ENCODE peak calls at places on chromosomes 12 and 14, in four cellular contexts. One of them, this sample, is unnamed.

GRCh38 chr12:452667-453210 is 7.0 kb upstream of the B4GALNT3 start:
- DNase-seq in choroid plexus epithelial cell: no peak
- DNase-seq in EL: no peak
- DNase-seq in NCI-H1417 treated with DMSO at 0.1 percent for 48 hours: no peak
- DNase-seq in this sample: peak; percentile 73

GRCh38 chr12:13941258-13942249 is 39.8 kb downstream of the GRIN2B start:
- DNase-seq in choroid plexus epithelial cell: peak; percentile 6
- DNase-seq in EL: peak; percentile 39
- DNase-seq in NCI-H1417 treated with DMSO at 0.1 percent for 48 hours: peak; percentile 77
- DNase-seq in this sample: peak; percentile 41

GRCh38 chr12:1880153-1880845 is 38.2 kb downstream of the CACNA2D4 start:
- DNase-seq in choroid plexus epithelial cell: no peak
- DNase-seq in EL: no peak
- DNase-seq in NCI-H1417 treated with DMSO at 0.1 percent for 48 hours: no peak
- DNase-seq in this sample: no peak

GRCh38 chr14:100850841-100851585 is 25.1 kb downstream of the MEG3 start:
- DNase-seq in choroid plexus epithelial cell: peak; percentile 33
- DNase-seq in EL: peak; percentile 34
- DNase-seq in NCI-H1417 treated with DMSO at 0.1 percent for 48 hours: no peak
- DNase-seq in this sample: peak; percentile 79

GRCh38 chr14:73949752-73950734 is at the start of the genes COQ6 and FAM161B:
- DNase-seq in choroid plexus epithelial cell: peak; percentile 98
- DNase-seq in EL: peak; percentile 98
- DNase-seq in NCI-H1417 treated with DMSO at 0.1 percent for 48 hours: peak; percentile 91
- DNase-seq in this sample: peak; percentile 91

GRCh38 chr12:57896437-57897201 is 44.7 kb upstream of the ATP23 start:
- DNase-seq in choroid plexus epithelial cell: peak; percentile 82
- DNase-seq in EL: peak; percentile 59
- DNase-seq in NCI-H1417 treated with DMSO at 0.1 percent for 48 hours: no peak
- DNase-seq in this sample: peak; percentile 32

GRCh38 chr12:24596768-24597388 is 352.0 kb downstream of the BCAT1 start:
- DNase-seq in choroid plexus epithelial cell: peak; percentile 77
- DNase-seq in EL: peak; percentile 33
- DNase-seq in NCI-H1417 treated with DMSO at 0.1 percent for 48 hours: peak; percentile 44
- DNase-seq in this sample: no peak

GRCh38 chr14:30214014-30214413 is 286.4 kb upstream of the PRKD1 start:
- DNase-seq in choroid plexus epithelial cell: peak; percentile 57
- DNase-seq in EL: peak; percentile 49
- DNase-seq in NCI-H1417 treated with DMSO at 0.1 percent for 48 hours: no peak
- DNase-seq in this sample: no peak

GRCh38 chr12:95625012-95625411 is 73.7 kb upstream of the USP44 start:
- DNase-seq in choroid plexus epithelial cell: no peak
- DNase-seq in EL: no peak
- DNase-seq in NCI-H1417 treated with DMSO at 0.1 percent for 48 hours: no peak
- DNase-seq in this sample: no peak

GRCh38 chr12:110689601-110690430 is 901 bp upstream of the HVCN1 start:
- DNase-seq in choroid plexus epithelial cell: peak; percentile 42
- DNase-seq in EL: no peak
- DNase-seq in NCI-H1417 treated with DMSO at 0.1 percent for 48 hours: no peak
- DNase-seq in this sample: no peak

GRCh38 chr14:60655898-60656754 is 6.8 kb upstream of the SIX1 start:
- DNase-seq in choroid plexus epithelial cell: no peak
- DNase-seq in EL: no peak
- DNase-seq in NCI-H1417 treated with DMSO at 0.1 percent for 48 hours: no peak
- DNase-seq in this sample: no peak

GRCh38 chr14:100045687-100046344 is 19.4 kb upstream of the EVL start:
- DNase-seq in choroid plexus epithelial cell: no peak
- DNase-seq in EL: peak; percentile 69
- DNase-seq in NCI-H1417 treated with DMSO at 0.1 percent for 48 hours: no peak
- DNase-seq in this sample: no peak

GRCh38 chr12:94618995-94619695 is 31.2 kb downstream of the TMCC3 start:
- DNase-seq in choroid plexus epithelial cell: peak; percentile 85
- DNase-seq in EL: peak; percentile 89
- DNase-seq in NCI-H1417 treated with DMSO at 0.1 percent for 48 hours: no peak
- DNase-seq in this sample: no peak

GRCh38 chr14:69137456-69138188 is 15.3 kb downstream of the DCAF5 start:
- DNase-seq in choroid plexus epithelial cell: peak; percentile 56
- DNase-seq in EL: no peak
- DNase-seq in NCI-H1417 treated with DMSO at 0.1 percent for 48 hours: no peak
- DNase-seq in this sample: no peak

GRCh38 chr14:94599656-94600004 is 12.6 kb upstream of the SERPINA3 start:
- DNase-seq in choroid plexus epithelial cell: peak; percentile 43
- DNase-seq in EL: no peak
- DNase-seq in NCI-H1417 treated with DMSO at 0.1 percent for 48 hours: no peak
- DNase-seq in this sample: no peak

GRCh38 chr12:63151061-63151897 is at the start of gene AVPR1A:
- DNase-seq in choroid plexus epithelial cell: peak; percentile 4
- DNase-seq in EL: peak; percentile 6
- DNase-seq in NCI-H1417 treated with DMSO at 0.1 percent for 48 hours: no peak
- DNase-seq in this sample: no peak

GRCh38 chr14:52299692-52300278 is 14.3 kb upstream of the PTGER2 start:
- DNase-seq in choroid plexus epithelial cell: peak; percentile 77
- DNase-seq in EL: peak; percentile 53
- DNase-seq in NCI-H1417 treated with DMSO at 0.1 percent for 48 hours: no peak
- DNase-seq in this sample: peak; percentile 27

GRCh38 chr14:32342151-32342853 is 13.2 kb downstream of the AKAP6 start:
- DNase-seq in choroid plexus epithelial cell: no peak
- DNase-seq in EL: no peak
- DNase-seq in NCI-H1417 treated with DMSO at 0.1 percent for 48 hours: no peak
- DNase-seq in this sample: no peak

GRCh38 chr12:111406474-111407370 is 999 bp downstream of the SH2B3 start:
- DNase-seq in choroid plexus epithelial cell: no peak
- DNase-seq in EL: no peak
- DNase-seq in NCI-H1417 treated with DMSO at 0.1 percent for 48 hours: no peak
- DNase-seq in this sample: peak; percentile 20

GRCh38 chr14:88553886-88554457 is 835 bp downstream of the PTPN21 start:
- DNase-seq in choroid plexus epithelial cell: peak; percentile 33
- DNase-seq in EL: peak; percentile 17
- DNase-seq in NCI-H1417 treated with DMSO at 0.1 percent for 48 hours: no peak
- DNase-seq in this sample: peak; percentile 5

GRCh38 chr14:67940476-67940875 is 120.9 kb downstream of the RAD51B start:
- DNase-seq in choroid plexus epithelial cell: peak; percentile 79
- DNase-seq in EL: no peak
- DNase-seq in NCI-H1417 treated with DMSO at 0.1 percent for 48 hours: no peak
- DNase-seq in this sample: no peak

GRCh38 chr12:70756118-70756517 is 118.9 kb upstream of the PTPRB start:
- DNase-seq in choroid plexus epithelial cell: peak; percentile 66
- DNase-seq in EL: peak; percentile 2
- DNase-seq in NCI-H1417 treated with DMSO at 0.1 percent for 48 hours: no peak
- DNase-seq in this sample: no peak

GRCh38 chr14:72518809-72519377 is 375.0 kb downstream of the DPF3 start:
- DNase-seq in choroid plexus epithelial cell: no peak
- DNase-seq in EL: no peak
- DNase-seq in NCI-H1417 treated with DMSO at 0.1 percent for 48 hours: no peak
- DNase-seq in this sample: peak; percentile 5

GRCh38 chr12:123223241-123223668 is 9.7 kb downstream of the MPHOSPH9 start:
- DNase-seq in choroid plexus epithelial cell: no peak
- DNase-seq in EL: no peak
- DNase-seq in NCI-H1417 treated with DMSO at 0.1 percent for 48 hours: no peak
- DNase-seq in this sample: no peak

GRCh38 chr12:57097554-57097835 is 8.6 kb downstream of the NAB2 start:
- DNase-seq in choroid plexus epithelial cell: no peak
- DNase-seq in EL: no peak
- DNase-seq in NCI-H1417 treated with DMSO at 0.1 percent for 48 hours: no peak
- DNase-seq in this sample: no peak

GRCh38 chr14:92448786-92449185 is 64.8 kb upstream of the RIN3 start:
- DNase-seq in choroid plexus epithelial cell: no peak
- DNase-seq in EL: no peak
- DNase-seq in NCI-H1417 treated with DMSO at 0.1 percent for 48 hours: no peak
- DNase-seq in this sample: no peak

GRCh38 chr14:87896393-87897380 is 96.3 kb downstream of the GALC start:
- DNase-seq in choroid plexus epithelial cell: peak; percentile 72
- DNase-seq in EL: peak; percentile 42
- DNase-seq in NCI-H1417 treated with DMSO at 0.1 percent for 48 hours: peak; percentile 38
- DNase-seq in this sample: peak; percentile 40

GRCh38 chr12:104480826-104481457 is 24.2 kb downstream of the CHST11 start:
- DNase-seq in choroid plexus epithelial cell: peak; percentile 83
- DNase-seq in EL: peak; percentile 90
- DNase-seq in NCI-H1417 treated with DMSO at 0.1 percent for 48 hours: no peak
- DNase-seq in this sample: no peak

GRCh38 chr12:110874781-110875180 is 28.0 kb downstream of the CCDC63 start:
- DNase-seq in choroid plexus epithelial cell: no peak
- DNase-seq in EL: no peak
- DNase-seq in NCI-H1417 treated with DMSO at 0.1 percent for 48 hours: no peak
- DNase-seq in this sample: no peak

GRCh38 chr12:10073266-10073665 is 25.5 kb downstream of the CLEC1A start:
- DNase-seq in choroid plexus epithelial cell: no peak
- DNase-seq in EL: no peak
- DNase-seq in NCI-H1417 treated with DMSO at 0.1 percent for 48 hours: no peak
- DNase-seq in this sample: no peak

GRCh38 chr14:37429618-37430017 is 165.4 kb downstream of the FOXA1 start:
- DNase-seq in choroid plexus epithelial cell: no peak
- DNase-seq in EL: no peak
- DNase-seq in NCI-H1417 treated with DMSO at 0.1 percent for 48 hours: no peak
- DNase-seq in this sample: no peak

GRCh38 chr14:61466249-61466904 is 145.0 kb downstream of the PRKCH start:
- DNase-seq in choroid plexus epithelial cell: peak; percentile 99
- DNase-seq in EL: peak; percentile 96
- DNase-seq in NCI-H1417 treated with DMSO at 0.1 percent for 48 hours: no peak
- DNase-seq in this sample: no peak

GRCh38 chr12:27460471-27460978 is 14.0 kb downstream of the SMCO2 start:
- DNase-seq in choroid plexus epithelial cell: peak; percentile 39
- DNase-seq in EL: no peak
- DNase-seq in NCI-H1417 treated with DMSO at 0.1 percent for 48 hours: no peak
- DNase-seq in this sample: no peak